ENCODE peak calls at places on chromosomes 4 and X, in eight cellular contexts. A is adrenal gland, E is heart left ventricle, G is testis, V is tibial artery, U is astrocyte of the spinal cord, R is AG04450, N is brain microvascular endothelial cell. C is an unnamed sample.

GRCh38 chr4:38136604-38137003 is 176.4 kb downstream of the PTTG2 start:
- DNase-seq in A (no peak), E (no peak), G (no peak), V (no peak), U (no peak), R (no peak), N (no peak), C (no peak)

GRCh38 chr4:159768011-159768410 is 665.1 kb downstream of the RAPGEF2 start:
- DNase-seq in A (no peak), E (no peak), G (no peak), V (no peak), U (peak), R (no peak), N (peak), C (no peak)

GRCh38 chrX:116863029-116863428 is 400.3 kb upstream of the CT83 start:
- DNase-seq in A (no peak), E (no peak), G (no peak), V (no peak), U (no peak), R (no peak), N (no peak), C (no peak)

GRCh38 chrX:141278306-141278705 is 36.0 kb upstream of the SPANXC start:
- DNase-seq in A (peak), E (no peak), G (peak), V (no peak), U (peak), R (no peak), N (no peak), C (no peak)

GRCh38 chrX:106670631-106671030 is 55.9 kb upstream of the RNF128 start:
- DNase-seq in A (no peak), E (no peak), G (no peak), V (no peak), U (peak), R (no peak), N (no peak), C (no peak)

GRCh38 chr4:41145571-41146078 is 68.7 kb downstream of the APBB2 start:
- DNase-seq in A (no peak), E (no peak), G (no peak), V (no peak), U (peak), R (no peak), N (no peak), C (no peak)

GRCh38 chrX:16914058-16914457 is 32.4 kb upstream of the REPS2 start:
- DNase-seq in A (no peak), E (no peak), G (no peak), V (peak), U (no peak), R (no peak), N (no peak), C (no peak)

GRCh38 chr4:140188975-140189374 is 35.0 kb upstream of the MAML3 start:
- DNase-seq in A (peak), E (no peak), G (peak), V (peak), U (peak), R (peak), N (peak), C (peak)

GRCh38 chr4:71392109-71392508 is 53.3 kb downstream of the SLC4A4 start:
- DNase-seq in A (no peak), E (no peak), G (no peak), V (no peak), U (no peak), R (no peak), N (no peak), C (no peak)

GRCh38 chr4:110442309-110442708 is 33.6 kb upstream of the ENPEP start:
- DNase-seq in A (no peak), E (no peak), G (no peak), V (no peak), U (no peak), R (no peak), N (no peak), C (no peak)

GRCh38 chr4:129839687-129840086 is 743.7 kb downstream of the C4orf33 start:
- DNase-seq in A (no peak), E (no peak), G (no peak), V (no peak), U (peak), R (no peak), N (peak), C (no peak)

GRCh38 chrX:129932792-129933321 is 26.9 kb downstream of the UTP14A start:
- DNase-seq in A (peak), E (peak), G (peak), V (no peak), U (no peak), R (no peak), N (no peak), C (peak)

GRCh38 chrX:154547245-154548027 is at the start of gene IKBKG:
- DNase-seq in A (peak), E (peak), G (peak), V (peak), U (peak), R (peak), N (peak), C (peak)

GRCh38 chr4:156295676-156296075 is 342.0 kb upstream of the CTSO start:
- DNase-seq in A (no peak), E (no peak), G (no peak), V (no peak), U (no peak), R (no peak), N (no peak), C (no peak)

GRCh38 chrX:123854329-123854728 is 5.5 kb upstream of the XIAP start:
- DNase-seq in A (no peak), E (no peak), G (no peak), V (no peak), U (peak), R (no peak), N (peak), C (no peak)

GRCh38 chr4:28744066-28744465 is 1883.4 kb downstream of the STIM2 start:
- DNase-seq in A (no peak), E (no peak), G (no peak), V (no peak), U (no peak), R (no peak), N (no peak), C (no peak)

GRCh38 chrX:2614911-2615310 is 76.2 kb upstream of the CD99 start:
- DNase-seq in A (no peak), E (no peak), G (no peak), V (no peak), U (peak), R (peak), N (peak), C (no peak)

GRCh38 chr4:6008092-6008551 is 10.1 kb downstream of the C4orf50 start:
- DNase-seq in A (no peak), E (no peak), G (no peak), V (no peak), U (no peak), R (no peak), N (no peak), C (no peak)

GRCh38 chr4:8461086-8461485 is 20.5 kb downstream of the TRMT44 start:
- DNase-seq in A (no peak), E (no peak), G (no peak), V (no peak), U (no peak), R (no peak), N (peak), C (no peak)

GRCh38 chrX:43750248-43750676 is 94.2 kb downstream of the MAOA start:
- DNase-seq in A (peak), E (peak), G (peak), V (peak), U (peak), R (peak), N (peak), C (peak)

GRCh38 chr4:84899616-84900015 is 66.9 kb downstream of the WDFY3 start:
- DNase-seq in A (no peak), E (no peak), G (no peak), V (no peak), U (no peak), R (no peak), N (no peak), C (no peak)
- H3K4me3 ChIP-seq in A (no peak), E (no peak), G (no peak), V (no peak), U (no peak), R (no peak), N (no peak), C (no peak)

GRCh38 chr4:52716364-52717151 is 34.7 kb downstream of the ERVMER34-1 start:
- DNase-seq in A (no peak), E (no peak), G (no peak), V (no peak), U (no peak), R (no peak), N (no peak), C (no peak)

GRCh38 chr4:52715255-52715897 is 35.8 kb downstream of the ERVMER34-1 start:
- DNase-seq in A (no peak), E (no peak), G (no peak), V (no peak), U (no peak), R (no peak), N (no peak), C (no peak)

GRCh38 chr4:52714597-52715254 is 36.5 kb downstream of the ERVMER34-1 start:
- DNase-seq in A (no peak), E (no peak), G (no peak), V (no peak), U (no peak), R (no peak), N (no peak), C (no peak)

GRCh38 chr4:52718123-52718522 is 33.1 kb downstream of the ERVMER34-1 start:
- DNase-seq in A (peak), E (no peak), G (no peak), V (no peak), U (peak), R (no peak), N (no peak), C (no peak)

GRCh38 chr4:52715914-52716313 is 35.3 kb downstream of the ERVMER34-1 start:
- DNase-seq in A (no peak), E (no peak), G (no peak), V (no peak), U (no peak), R (no peak), N (no peak), C (no peak)
- H3K4me3 ChIP-seq in A (no peak), E (no peak), G (no peak), V (no peak), U (no peak), R (no peak), N (no peak), C (no peak)

DNA sequence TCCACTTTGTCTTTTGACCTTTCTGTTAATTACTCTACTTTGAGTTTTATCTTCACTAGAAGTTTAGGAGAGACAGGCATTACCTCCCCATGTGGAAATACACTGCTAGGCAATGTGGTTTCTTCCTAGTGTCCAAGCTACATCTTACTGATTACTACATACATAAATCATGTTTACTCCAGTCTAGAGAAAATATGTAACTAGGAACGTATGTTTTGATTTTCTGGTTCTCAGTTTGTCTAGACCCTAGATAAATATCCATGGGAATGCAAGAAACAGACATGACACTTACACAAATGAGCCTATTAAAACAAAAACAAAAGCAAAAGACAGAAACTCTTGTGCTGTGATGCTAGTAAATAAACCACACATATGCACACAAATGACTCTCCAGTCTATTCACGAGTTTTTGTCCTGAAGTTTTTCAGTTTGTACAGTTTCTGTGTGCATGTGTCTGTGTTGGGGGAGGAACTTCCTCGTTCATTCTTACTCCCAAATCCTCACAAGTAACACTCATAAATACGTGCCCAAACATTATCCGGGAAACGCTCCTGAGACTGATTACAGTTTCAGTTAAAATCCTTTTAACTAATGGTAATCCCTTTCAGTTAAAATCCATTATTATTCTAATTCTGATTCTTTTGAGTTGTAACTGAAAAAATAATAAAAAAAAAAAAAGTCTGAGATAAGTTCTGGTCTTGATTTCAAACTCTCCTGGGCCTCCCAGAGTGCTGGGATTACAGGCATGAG is 283.5 kb upstream of the FTHL17 start:
- DNase-seq in A (no peak), E (no peak), G (no peak), V (no peak), U (no peak), R (no peak), N (no peak), C (no peak)
- H3K4me3 ChIP-seq in A (no peak), E (no peak), G (no peak), V (no peak), U (no peak), R (no peak), N (no peak), C (no peak)

GRCh38 chr4:151315212-151315886 is 10.1 kb downstream of the SH3D19 start:
- DNase-seq in A (no peak), E (no peak), G (no peak), V (no peak), U (peak), R (no peak), N (no peak), C (no peak)

GRCh38 chr4:151314509-151314908 is 10.9 kb downstream of the SH3D19 start:
- DNase-seq in A (no peak), E (no peak), G (no peak), V (no peak), U (no peak), R (no peak), N (no peak), C (no peak)

GRCh38 chr4:151310124-151310728 is 15.2 kb downstream of the SH3D19 start:
- DNase-seq in A (no peak), E (no peak), G (no peak), V (no peak), U (no peak), R (no peak), N (no peak), C (no peak)

GRCh38 chr4:151316645-151317044 is 8.8 kb downstream of the SH3D19 start:
- DNase-seq in A (no peak), E (no peak), G (no peak), V (no peak), U (no peak), R (no peak), N (no peak), C (no peak)

GRCh38 chr4:151313306-151314028 is 11.9 kb downstream of the SH3D19 start:
- DNase-seq in A (no peak), E (no peak), G (no peak), V (no peak), U (no peak), R (no peak), N (no peak), C (no peak)
- H3K4me3 ChIP-seq in A (no peak), E (no peak), G (no peak), V (no peak), U (no peak), R (no peak), N (no peak), C (no peak)

DNA sequence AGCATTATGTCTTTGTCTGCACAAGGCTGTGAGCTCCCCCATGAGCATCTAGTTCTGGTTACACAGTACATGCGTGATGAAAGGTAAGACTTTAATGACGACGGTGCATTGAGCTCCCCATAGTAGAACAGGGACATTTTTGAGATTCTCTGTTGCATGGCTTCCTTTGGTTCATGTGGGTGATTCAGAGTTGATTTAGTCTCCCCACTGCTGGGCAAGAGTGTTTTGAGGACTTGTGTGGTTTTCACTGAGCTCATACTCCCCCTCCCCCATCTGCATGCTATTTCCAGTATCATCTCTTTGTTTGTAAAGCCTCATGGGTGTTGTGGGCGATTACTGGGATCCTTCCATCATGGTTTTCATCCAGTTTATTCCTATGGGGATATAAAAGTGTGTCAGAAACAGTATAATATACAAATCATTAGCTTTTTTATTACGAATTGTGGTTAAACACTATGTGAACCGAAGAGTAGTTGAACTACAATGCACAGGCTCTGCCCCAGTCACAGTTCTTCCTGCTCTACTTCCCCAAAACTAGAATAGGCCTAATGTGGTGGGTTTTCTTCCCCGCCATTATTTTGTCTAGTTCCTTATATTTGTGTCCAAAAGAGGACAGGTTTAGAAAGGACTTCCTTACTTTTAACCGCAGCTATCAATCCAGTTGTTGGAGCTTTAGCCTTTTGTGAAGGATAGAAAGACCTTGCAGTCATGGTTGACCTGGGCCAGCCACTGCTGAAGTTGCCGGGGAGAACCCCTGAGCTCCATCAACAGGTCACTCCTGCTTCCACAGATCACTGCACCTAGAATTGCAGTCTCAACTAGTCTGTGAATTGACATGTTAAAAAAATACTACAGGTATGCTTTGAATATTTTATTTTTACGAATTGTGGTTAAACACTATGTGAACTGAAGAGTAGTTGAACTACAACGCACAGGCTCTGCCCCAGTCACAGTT is 30.4 kb downstream of the KIT start:
- DNase-seq in A (no peak), E (no peak), G (no peak), V (no peak), U (peak), R (no peak), N (peak), C (no peak)
- H3K4me3 ChIP-seq in A (no peak), E (no peak), G (no peak), V (no peak), U (no peak), R (no peak), N (no peak), C (no peak)

DNA sequence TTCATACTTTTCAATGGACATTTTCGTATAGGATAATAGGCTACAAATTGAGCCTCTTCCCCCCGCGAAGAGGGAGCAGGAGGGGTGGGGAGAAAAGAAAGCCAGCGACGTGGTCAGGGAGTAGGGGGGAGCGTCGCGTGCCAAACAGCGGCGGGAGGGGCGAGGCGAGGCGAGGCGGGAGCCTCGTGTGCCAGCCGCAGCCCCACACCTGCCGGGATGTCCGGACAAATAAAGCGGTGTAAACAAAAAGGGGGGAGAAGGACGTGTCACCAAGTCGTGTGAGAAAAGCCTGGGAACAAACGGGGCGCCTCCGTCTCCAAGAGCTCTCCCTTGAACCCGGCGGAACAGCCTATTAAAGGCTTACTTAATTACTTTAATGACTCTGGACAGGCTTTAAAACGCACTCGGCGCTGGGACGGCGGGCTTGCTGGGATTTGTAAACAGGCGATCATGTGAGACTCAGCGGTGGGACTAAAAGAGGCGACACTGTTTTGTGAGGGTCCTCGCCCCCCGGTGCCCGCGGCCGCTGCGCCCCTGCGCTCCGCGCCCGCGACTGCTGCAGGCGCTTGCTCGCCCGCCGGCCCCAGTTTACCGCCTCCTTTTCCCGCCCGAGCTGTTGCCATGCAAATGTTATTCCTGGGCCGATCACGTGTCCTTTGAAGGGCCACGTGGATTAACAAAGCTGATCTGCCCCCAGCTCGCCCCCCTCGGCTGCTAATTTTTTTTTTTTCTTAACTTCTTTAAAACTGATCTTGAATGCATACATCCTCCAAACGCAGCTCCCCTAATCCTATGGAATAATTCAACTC is at the start of gene HELT:
- DNase-seq in A (no peak), E (no peak), G (no peak), V (no peak), U (no peak), R (no peak), N (no peak), C (no peak)
- H3K4me3 ChIP-seq in A (no peak), E (no peak), G (no peak), V (peak), U (no peak), R (no peak), N (no peak), C (peak)

GRCh38 chr4:89300060-89300459 is 7.5 kb downstream of the GPRIN3 start:
- DNase-seq in A (no peak), E (no peak), G (no peak), V (no peak), U (no peak), R (no peak), N (no peak), C (no peak)

GRCh38 chr4:89298160-89298559 is 9.4 kb downstream of the GPRIN3 start:
- DNase-seq in A (no peak), E (no peak), G (no peak), V (no peak), U (no peak), R (no peak), N (no peak), C (no peak)

GRCh38 chr4:89299153-89299789 is 8.3 kb downstream of the GPRIN3 start:
- DNase-seq in A (no peak), E (no peak), G (no peak), V (no peak), U (no peak), R (no peak), N (no peak), C (no peak)

GRCh38 chr4:89300490-89300889 is 7.1 kb downstream of the GPRIN3 start:
- DNase-seq in A (no peak), E (no peak), G (no peak), V (no peak), U (no peak), R (no peak), N (no peak), C (no peak)

GRCh38 chr4:89298788-89299152 is 8.8 kb downstream of the GPRIN3 start:
- DNase-seq in A (no peak), E (no peak), G (no peak), V (no peak), U (peak), R (no peak), N (peak), C (no peak)
- H3K4me3 ChIP-seq in A (no peak), E (no peak), G (no peak), V (peak), U (no peak), R (no peak), N (no peak), C (peak)

C was measured in psoas muscle.